ENCODE peak calls at places on chromosome 21, in six cellular contexts. D is mesendoderm, J is NT2/D1, H is heart left ventricle, T is lung, B is K562. A is an unnamed sample. For H3K4me1 and H3K36me3, the result is how much of the 10 kb centered on the place peaks cover.

GRCh38 chr21:34204481-34205439 is 131.4 kb downstream of the MRPS6 start:
- DNase-seq in D (no peak), J (no peak), H (no peak), T (no peak), B (no peak), A (no peak)

GRCh38 chr21:16376673-16377072 is 646.9 kb downstream of the USP25 start:
- DNase-seq in D (no peak), J (no peak), H (no peak), T (no peak), B (no peak), A (no peak)

GRCh38 chr21:33036430-33037162 is 10.9 kb downstream of the OLIG2 start:
- DNase-seq in D (peak), J (no peak), H (no peak), T (peak), B (no peak), A (no peak)

GRCh38 chr21:46594276-46594675 is 10.6 kb downstream of the S100B start:
- DNase-seq in D (peak), J (no peak), H (no peak), T (no peak), B (no peak), A (no peak)

GRCh38 chr21:17436626-17437111 is 76.2 kb upstream of the CXADR start:
- DNase-seq in D (peak), J (no peak), H (no peak), T (no peak), B (no peak), A (peak)

GRCh38 chr21:14995695-14996490 is 68.9 kb downstream of the NRIP1 start:
- DNase-seq in D (peak), J (no peak), H (peak), T (no peak), B (no peak), A (no peak)

GRCh38 chr21:17829472-17829871 is 10.3 kb upstream of the C21orf91 start:
- DNase-seq in D (peak), J (no peak), H (no peak), T (no peak), B (no peak), A (no peak)

GRCh38 chr21:16532841-16533240 is 803.1 kb downstream of the USP25 start:
- DNase-seq in D (no peak), J (no peak), H (no peak), T (no peak), B (no peak), A (no peak)

GRCh38 chr21:35476616-35477395 is 427.7 kb upstream of the RUNX1 start:
- DNase-seq in D (no peak), J (no peak), H (no peak), T (no peak), B (no peak), A (no peak)

GRCh38 chr21:41866274-41866809 is 12.8 kb downstream of the PRDM15 start:
- DNase-seq in D (no peak), J (no peak), H (no peak), T (no peak), B (no peak), A (no peak)

DNA sequence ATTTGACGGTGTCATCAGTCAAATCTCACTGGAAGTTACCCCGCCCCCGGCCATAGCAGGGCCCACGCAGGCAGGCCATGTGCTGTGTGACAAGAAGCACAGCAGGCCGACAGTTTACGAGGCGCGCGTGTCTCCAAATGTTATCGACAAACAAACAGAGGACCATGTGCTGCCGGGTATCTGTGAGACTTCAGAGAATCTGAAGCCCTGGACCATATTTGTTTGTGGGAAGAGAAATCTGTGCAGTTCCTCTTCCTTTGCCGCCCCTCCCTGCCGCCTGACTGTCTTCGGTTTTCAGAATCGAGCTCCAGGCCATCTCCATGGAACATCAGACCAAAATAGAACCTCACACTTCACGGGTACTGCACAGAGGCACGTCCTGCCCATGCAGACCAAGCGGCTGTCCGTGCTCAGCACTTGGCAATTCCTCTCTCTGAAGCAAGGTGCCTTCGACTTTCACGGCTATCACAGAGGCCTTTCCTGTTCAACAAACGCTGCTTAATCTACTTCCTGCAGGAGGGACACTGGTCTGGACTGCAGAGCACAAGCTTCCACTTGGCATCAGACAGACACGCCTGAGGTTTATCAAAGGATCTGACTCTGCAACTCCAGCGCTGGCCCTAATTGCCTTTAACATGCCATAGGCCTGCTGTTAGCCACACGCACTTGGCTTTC is 135.7 kb upstream of the KRTAP19-8 start:
- DNase-seq in D (peak), J (no peak), H (peak), T (no peak), B (no peak), A (peak)
- H3K4me1 ChIP-seq in D (under half), J (under half), H (under half), T (under half), B (under half), A (under half)

GRCh38 chr21:42925114-42925907 is at the start of gene ERVH48-1:
- DNase-seq in D (peak), J (no peak), H (no peak), T (no peak), B (no peak), A (peak)

GRCh38 chr21:42921912-42922311 is 3.5 kb downstream of the ERVH48-1 start:
- DNase-seq in D (no peak), J (no peak), H (no peak), T (no peak), B (peak), A (no peak)

GRCh38 chr21:42922918-42923317 is 2.5 kb downstream of the ERVH48-1 start:
- DNase-seq in D (no peak), J (no peak), H (no peak), T (no peak), B (no peak), A (no peak)

GRCh38 chr21:42923553-42924432 is 1.6 kb downstream of the ERVH48-1 start:
- DNase-seq in D (peak), J (peak), H (peak), T (peak), B (peak), A (peak)

DNA sequence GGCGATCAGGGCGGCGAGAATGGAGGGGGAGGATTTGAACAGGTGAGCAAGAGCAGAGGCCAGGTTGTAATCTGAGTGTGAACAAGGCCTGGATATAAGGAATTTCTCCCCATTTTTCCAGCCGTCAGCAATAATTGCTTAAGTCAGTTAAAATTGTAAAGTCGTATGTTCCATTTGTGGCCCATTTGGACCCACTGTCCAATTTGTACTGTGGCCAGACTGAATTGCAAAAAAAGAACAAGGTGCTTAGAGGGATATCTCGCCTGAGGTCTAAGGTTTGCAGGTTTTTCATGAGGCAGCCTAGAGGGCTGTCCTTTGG is 1.0 kb downstream of the ERVH48-1 start:
- DNase-seq in D (no peak), J (no peak), H (no peak), T (no peak), B (no peak), A (no peak)
- H3K36me3 ChIP-seq in D (under half), J (under half), H (under half), T (under half), B (under half), A (under half)

DNA sequence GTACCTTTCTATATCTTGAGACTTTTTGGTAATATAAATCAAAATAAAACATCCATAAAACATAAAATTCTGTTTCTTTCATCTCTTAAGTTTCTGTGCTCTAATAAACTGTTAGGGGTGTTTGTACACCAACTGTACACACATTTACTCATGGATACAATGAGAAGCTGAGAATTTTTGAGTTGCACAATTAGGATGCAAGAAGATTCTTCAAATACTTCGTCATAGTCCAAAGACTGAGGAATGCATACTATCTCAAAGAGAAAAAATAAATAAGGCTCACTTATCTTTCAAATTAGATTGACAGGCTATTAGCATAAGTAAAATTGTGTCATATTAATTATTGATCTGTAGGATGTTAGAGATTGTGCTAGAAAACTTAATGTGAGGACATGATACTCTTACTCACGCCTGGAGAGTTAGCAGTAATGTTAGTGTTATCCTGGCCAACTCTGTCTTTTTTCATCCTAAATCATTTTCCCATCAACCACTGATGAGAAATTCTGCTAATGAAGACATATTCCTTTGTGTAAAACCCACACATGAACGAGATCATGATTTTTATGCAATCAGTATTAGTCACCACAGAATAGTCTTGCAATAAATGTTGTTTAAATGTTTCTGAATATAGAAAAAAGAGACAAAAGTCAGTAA is 659.1 kb downstream of the LTN1 start:
- DNase-seq in D (no peak), J (no peak), H (no peak), T (no peak), B (no peak), A (no peak)
- H3K4me1 ChIP-seq in D (under half), J (under half), H (under half), T (under half), B (under half), A (under half)

GRCh38 chr21:45513741-45514310 is 28.4 kb downstream of the SLC19A1 start:
- DNase-seq in D (no peak), J (no peak), H (no peak), T (no peak), B (no peak), A (no peak)

GRCh38 chr21:45515241-45516061 is 26.8 kb downstream of the SLC19A1 start:
- DNase-seq in D (peak), J (peak), H (no peak), T (no peak), B (no peak), A (no peak)

GRCh38 chr21:45516071-45516670 is 26.1 kb downstream of the SLC19A1 start:
- DNase-seq in D (no peak), J (no peak), H (no peak), T (no peak), B (no peak), A (no peak)

GRCh38 chr21:45513003-45513706 is 29.1 kb downstream of the SLC19A1 start:
- DNase-seq in D (no peak), J (no peak), H (no peak), T (peak), B (no peak), A (no peak)

DNA sequence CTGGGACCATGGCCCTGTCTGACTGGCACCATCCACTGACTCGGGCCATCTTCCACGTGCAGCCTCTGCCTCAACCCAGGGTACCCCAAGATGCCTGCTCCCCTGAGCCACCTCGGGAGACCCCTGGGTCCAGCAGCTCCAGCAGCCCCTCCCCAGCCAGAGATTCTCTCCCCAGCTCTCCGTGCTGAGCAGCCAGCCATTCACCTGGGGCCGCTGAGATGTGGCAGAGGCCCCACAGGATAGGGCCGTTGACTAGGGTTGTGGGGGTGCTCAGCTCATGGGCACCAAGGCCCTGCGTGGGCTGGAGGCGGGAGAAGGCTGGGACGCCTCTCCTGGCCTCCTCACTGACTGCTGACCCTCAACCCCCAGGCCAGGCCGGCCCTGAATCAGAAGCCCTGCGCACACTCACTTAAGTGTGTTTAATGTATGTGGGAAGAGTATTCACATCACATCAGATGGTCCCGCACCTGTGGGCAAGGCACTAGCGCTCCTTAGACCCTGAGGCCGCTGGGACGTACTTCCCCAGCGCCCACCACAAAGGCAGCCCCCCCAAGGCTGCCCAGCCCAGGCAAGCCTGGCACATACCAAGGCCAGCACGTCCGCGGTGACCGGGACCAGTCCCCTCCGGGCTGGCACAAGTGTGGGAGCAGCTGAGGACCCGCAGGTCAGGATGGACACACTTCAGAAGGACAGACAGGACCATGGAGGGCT is 27.8 kb downstream of the SLC19A1 start:
- DNase-seq in D (no peak), J (no peak), H (no peak), T (no peak), B (no peak), A (no peak)
- H3K36me3 ChIP-seq in D (under half), J (half or more), H (under half), T (under half), B (half or more), A (under half)

GRCh38 chr21:29316806-29317205 is 18.1 kb downstream of the BACH1 start:
- DNase-seq in D (no peak), J (no peak), H (no peak), T (no peak), B (peak), A (no peak)
- H3K4me1 ChIP-seq in D (under half), J (under half), H (under half), T (under half), B (half or more), A (under half)

GRCh38 chr21:29151937-29152336 is 21.5 kb downstream of the MAP3K7CL start:
- DNase-seq in D (no peak), J (no peak), H (no peak), T (no peak), B (no peak), A (no peak)
- H3K36me3 ChIP-seq in D (under half), J (under half), H (under half), T (under half), B (under half), A (under half)

GRCh38 chr21:37614351-37614875 is 247.8 kb downstream of the DYRK1A start:
- DNase-seq in D (no peak), J (no peak), H (no peak), T (no peak), B (no peak), A (no peak)

GRCh38 chr21:37619464-37619974 is 252.9 kb downstream of the DYRK1A start:
- DNase-seq in D (no peak), J (no peak), H (no peak), T (no peak), B (no peak), A (no peak)

GRCh38 chr21:37620401-37620800 is 253.8 kb downstream of the DYRK1A start:
- DNase-seq in D (no peak), J (no peak), H (no peak), T (no peak), B (no peak), A (no peak)

GRCh38 chr21:37618081-37618480 is 251.5 kb downstream of the DYRK1A start:
- DNase-seq in D (no peak), J (no peak), H (no peak), T (no peak), B (no peak), A (no peak)

DNA sequence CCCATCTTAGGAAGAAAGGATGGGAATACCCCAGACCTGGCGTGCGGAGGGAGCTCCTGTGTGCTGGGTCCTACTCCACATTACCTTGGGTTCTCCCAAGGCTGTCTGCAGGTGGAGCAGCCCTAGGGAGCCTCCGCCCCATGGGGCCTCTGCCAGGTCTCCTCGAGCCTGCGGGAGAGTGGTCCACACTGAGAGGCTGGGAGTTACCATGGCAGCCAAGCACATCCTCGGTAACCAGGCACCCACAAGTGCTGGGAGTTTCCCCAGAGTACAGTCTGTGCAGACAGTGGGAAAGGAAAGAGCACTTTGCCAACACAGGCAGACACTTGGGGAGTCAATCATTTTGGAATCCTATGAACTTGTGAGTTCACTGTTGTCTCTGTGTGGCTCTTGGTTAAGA is 249.4 kb downstream of the DYRK1A start:
- DNase-seq in D (no peak), J (no peak), H (no peak), T (no peak), B (no peak), A (no peak)
- H3K4me1 ChIP-seq in D (under half), J (under half), H (under half), T (under half), B (under half), A (under half)

GRCh38 chr21:30979054-30979453 is 59.2 kb downstream of the KRTAP19-8 start:
- DNase-seq in D (no peak), J (no peak), H (no peak), T (no peak), B (no peak), A (no peak)
- H3K36me3 ChIP-seq in D (under half), J (under half), H (under half), T (under half), B (under half), A (under half)

GRCh38 chr21:44872568-44873355 is 728 bp downstream of the PTTG1IP start:
- DNase-seq in D (peak), J (no peak), H (peak), T (peak), B (peak), A (peak)
- H3K4me1 ChIP-seq in D (under half), J (under half), H (under half), T (under half), B (half or more), A (under half)

DNA sequence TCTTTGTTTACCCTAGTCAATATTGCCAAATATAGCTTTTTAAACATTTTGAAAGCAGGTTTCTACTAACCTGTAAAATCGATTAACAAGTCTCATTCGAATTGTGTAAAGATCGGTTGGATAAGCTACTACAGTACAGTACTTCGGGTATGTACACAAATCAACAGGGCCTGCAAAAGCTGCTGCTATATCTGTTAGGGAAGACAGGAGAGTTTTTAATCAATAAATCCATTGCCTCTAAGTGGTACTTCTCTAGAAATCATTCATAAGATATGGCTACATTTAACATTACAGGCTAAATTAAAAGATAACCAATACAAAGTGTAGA is 34.8 kb upstream of the PSMG1 start:
- DNase-seq in D (no peak), J (no peak), H (no peak), T (no peak), B (no peak), A (no peak)
- H3K36me3 ChIP-seq in D (under half), J (half or more), H (under half), T (under half), B (half or more), A (under half)